ENCODE peak calls at places on chromosomes 13 and 19, in nine cellular contexts. T is ovary; Q is GM23248; N is ascending aorta; K is WERI-Rb-1; P is T-helper 17 cell; I is CD8-positive, alpha-beta T cell; B is testis; E is esophagus squamous epithelium. D is an unnamed sample. For H3K9me3, the result is how much of the 10 kb centered on the place peaks cover.

GRCh38 chr19:45528149-45528743 is 21.0 kb downstream of the VASP start:
- DNase-seq in P (no peak), E (no peak), Q (peak), I (no peak), N (no peak), T (no peak), K (peak), B (no peak), D (no peak)

GRCh38 chr13:36154567-36155231 is 23.5 kb upstream of the DCLK1 start:
- DNase-seq in K (no peak), I (no peak), P (no peak), T (peak), E (no peak), B (peak), N (no peak), Q (peak), D (no peak)

GRCh38 chr19:34220472-34221063 is 33.8 kb upstream of the GARRE1 start:
- DNase-seq in P (peak), Q (peak), T (peak), B (peak), E (no peak), I (peak), K (peak), N (no peak), D (no peak)

GRCh38 chr19:39405930-39406655 is 554 bp upstream of the ZFP36 start:
- DNase-seq in B (peak), T (no peak), I (peak), E (peak), Q (peak), P (peak), K (peak), N (no peak), D (no peak)

GRCh38 chr19:12955996-12956395 is 1.0 kb downstream of the GADD45GIP1 start:
- DNase-seq in E (no peak), T (no peak), N (no peak), I (no peak), P (no peak), B (no peak), K (no peak), Q (peak), D (no peak)

GRCh38 chr19:12953456-12954149 is 3.4 kb downstream of the GADD45GIP1 start:
- DNase-seq in K (no peak), E (no peak), I (no peak), Q (peak), B (no peak), N (no peak), P (no peak), T (no peak), D (no peak)

GRCh38 chr13:110023729-110024645 is 237.6 kb upstream of the IRS2 start:
- DNase-seq in Q (no peak), B (no peak), I (no peak), E (no peak), P (no peak), N (peak), K (peak), T (peak), D (no peak)

GRCh38 chr13:54241719-54242118 is 1213.1 kb downstream of the OLFM4 start:
- DNase-seq in T (no peak), E (no peak), Q (no peak), I (no peak), K (no peak), N (no peak), P (no peak), B (no peak), D (no peak)

GRCh38 chr19:29690842-29691241 is 24.2 kb downstream of the C19orf12 start:
- DNase-seq in T (no peak), I (no peak), B (no peak), K (peak), Q (peak), E (no peak), N (no peak), P (no peak), D (no peak)

GRCh38 chr13:43111887-43112400 is 88.6 kb downstream of the DNAJC15 start:
- DNase-seq in Q (no peak), N (no peak), E (no peak), I (no peak), T (no peak), K (no peak), B (no peak), P (no peak), D (no peak)

GRCh38 chr13:25619897-25620296 is 248.1 kb downstream of the ATP8A2 start:
- DNase-seq in Q (no peak), E (no peak), K (no peak), N (no peak), B (no peak), T (no peak), I (no peak), P (no peak), D (no peak)

GRCh38 chr13:65435590-65435989 is 1794.5 kb downstream of the PCDH9 start:
- DNase-seq in N (no peak), P (no peak), K (no peak), B (no peak), T (no peak), E (no peak), I (no peak), Q (no peak), D (no peak)

GRCh38 chr13:46355906-46356305 is 31.1 kb downstream of the RUBCNL start:
- DNase-seq in T (no peak), I (no peak), B (no peak), K (no peak), N (no peak), P (no peak), Q (no peak), E (no peak), D (no peak)

GRCh38 chr13:57629821-57630235 is 1.7 kb upstream of the PCDH17 start:
- DNase-seq in B (peak), P (peak), T (no peak), Q (peak), I (no peak), N (peak), E (no peak), K (peak), D (peak)

GRCh38 chr13:78426183-78426582 is 177.2 kb downstream of the POU4F1 start:
- DNase-seq in N (no peak), B (no peak), I (no peak), T (no peak), P (no peak), Q (no peak), K (no peak), E (no peak), D (no peak)

GRCh38 chr19:10421981-10422461 is 1.7 kb downstream of the PDE4A start:
- DNase-seq in T (no peak), P (no peak), B (no peak), Q (no peak), E (no peak), K (no peak), N (no peak), I (no peak), D (no peak)

GRCh38 chr19:21566073-21566472 is 60.7 kb downstream of the ZNF429 start:
- DNase-seq in E (no peak), B (no peak), T (no peak), I (no peak), N (no peak), Q (peak), P (no peak), K (no peak), D (no peak)

GRCh38 chr13:76463314-76463713 is 422.9 kb downstream of the KCTD12 start:
- DNase-seq in Q (no peak), K (no peak), E (no peak), T (no peak), B (no peak), N (no peak), I (no peak), P (no peak), D (no peak)

GRCh38 chr13:23955064-23955463 is 57.8 kb upstream of the C1QTNF9B start:
- DNase-seq in T (no peak), B (no peak), K (no peak), Q (no peak), E (no peak), I (no peak), P (no peak), N (no peak), D (no peak)

GRCh38 chr13:44388427-44388826 is 14.8 kb downstream of the SERP2 start:
- DNase-seq in B (peak), N (no peak), T (no peak), P (no peak), E (no peak), I (no peak), Q (no peak), K (no peak), D (no peak)

GRCh38 chr19:39830406-39830805 is 3.6 kb downstream of the DYRK1B start:
- DNase-seq in N (no peak), I (no peak), Q (no peak), K (no peak), P (no peak), B (no peak), T (no peak), E (no peak), D (no peak)

GRCh38 chr19:2239771-2240770 is 3.4 kb downstream of the SF3A2 start:
- DNase-seq in I (no peak), Q (peak), N (no peak), P (no peak), B (peak), K (no peak), T (no peak), E (no peak), D (no peak)

GRCh38 chr13:42803563-42804212 is 22.3 kb downstream of the FAM216B start:
- DNase-seq in I (no peak), E (no peak), N (no peak), K (no peak), P (no peak), B (no peak), T (no peak), Q (peak), D (no peak)

GRCh38 chr13:30033681-30034447 is 183.4 kb upstream of the UBL3 start:
- DNase-seq in K (no peak), P (no peak), B (no peak), N (no peak), T (no peak), E (no peak), Q (peak), I (no peak), D (no peak)

GRCh38 chr13:105485061-105485460 is 1050.4 kb downstream of the EFNB2 start:
- DNase-seq in T (no peak), B (no peak), Q (no peak), I (no peak), E (no peak), P (no peak), N (no peak), K (no peak), D (no peak)

GRCh38 chr19:33921165-33921564 is 124.5 kb downstream of the KCTD15 start:
- DNase-seq in Q (no peak), K (no peak), E (no peak), N (no peak), T (no peak), I (no peak), B (no peak), P (no peak), D (no peak)

GRCh38 chr19:33226550-33227241 is 1.0 kb upstream of the SLC7A10 start:
- DNase-seq in E (no peak), B (peak), N (no peak), T (no peak), K (peak), I (no peak), P (no peak), Q (peak), D (peak)

GRCh38 chr19:2634228-2634951 is 68.1 kb downstream of the GNG7 start:
- DNase-seq in I (no peak), K (no peak), T (peak), Q (no peak), E (no peak), B (peak), P (no peak), N (no peak), D (peak)

GRCh38 chr13:42747399-42747873 is 33.9 kb upstream of the FAM216B start:
- DNase-seq in K (no peak), E (no peak), T (no peak), B (no peak), Q (peak), I (no peak), N (no peak), P (no peak), D (no peak)

GRCh38 chr19:14120497-14120780 is 2.9 kb upstream of the PRKACA start:
- DNase-seq in T (no peak), Q (no peak), N (no peak), E (no peak), I (no peak), K (no peak), B (no peak), P (no peak), D (no peak)

GRCh38 chr13:27971776-27972618 is 2.9 kb upstream of the CDX2 start:
- DNase-seq in P (no peak), N (no peak), Q (no peak), K (no peak), B (no peak), E (no peak), I (no peak), T (no peak), D (no peak)

GRCh38 chr19:41799444-41800000 is 3.1 kb downstream of the CEACAM3 start:
- DNase-seq in I (no peak), Q (no peak), E (no peak), P (no peak), B (no peak), T (no peak), N (no peak), K (peak), D (no peak)

GRCh38 chr13:75704194-75704941 is 68.2 kb downstream of the LMO7 start:
- DNase-seq in E (no peak), N (no peak), B (no peak), P (no peak), T (no peak), K (no peak), I (no peak), Q (peak), D (no peak)

GRCh38 chr19:48514123-48514458 is 2.5 kb upstream of the LMTK3 start:
- DNase-seq in N (no peak), Q (no peak), B (no peak), P (no peak), K (no peak), T (no peak), E (no peak), I (no peak), D (no peak)

GRCh38 chr19:15126511-15126910 is 19.3 kb downstream of the SYDE1 start:
- DNase-seq in E (no peak), I (no peak), P (no peak), K (no peak), B (no peak), N (no peak), Q (peak), T (no peak), D (no peak)

GRCh38 chr19:39398297-39398864 is 7.2 kb downstream of the MED29 start:
- DNase-seq in E (no peak), K (no peak), N (peak), P (no peak), T (no peak), B (peak), Q (peak), I (no peak), D (peak)

GRCh38 chr19:10113964-10114650 is 2.6 kb downstream of the P2RY11 start:
- DNase-seq in E (no peak), N (no peak), P (no peak), Q (peak), I (no peak), T (no peak), B (no peak), K (no peak), D (no peak)

GRCh38 chr13:51999525-51999924 is 11.7 kb downstream of the ATP7B start:
- DNase-seq in I (no peak), N (no peak), T (no peak), E (no peak), Q (peak), P (no peak), K (no peak), B (peak), D (no peak)

GRCh38 chr13:57698851-57699250 is 67.3 kb downstream of the PCDH17 start:
- DNase-seq in T (no peak), N (no peak), I (no peak), P (no peak), B (no peak), Q (no peak), E (no peak), K (no peak), D (no peak)

GRCh38 chr19:47518139-47518538 is 3.3 kb upstream of the NAPA start:
- DNase-seq in Q (no peak), P (no peak), N (no peak), K (no peak), E (no peak), B (no peak), I (peak), T (no peak), D (no peak)

DNA sequence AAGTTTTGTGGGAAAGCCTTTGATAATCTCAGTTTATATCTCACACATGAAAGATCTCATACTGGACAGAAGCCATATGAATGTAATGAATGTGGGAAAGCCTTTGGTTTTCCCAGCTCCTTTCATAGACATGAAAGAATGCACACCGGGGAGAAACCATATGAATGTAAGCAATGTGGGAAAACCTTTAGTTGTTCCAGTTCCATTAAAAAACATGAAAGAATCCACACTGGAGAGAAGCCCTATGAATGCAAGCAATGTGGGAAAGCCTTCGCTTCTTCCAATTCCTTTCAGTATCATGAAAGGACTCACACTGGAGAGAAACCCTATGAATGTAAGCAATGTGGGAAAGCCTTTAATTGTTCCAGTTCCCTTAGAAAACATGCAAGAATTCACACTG is 54.8 kb downstream of the ZNF627 start:
- DNase-seq in N (no peak), Q (no peak), P (no peak), I (no peak), B (no peak), E (no peak), T (no peak), K (no peak), D (no peak)
- H3K9me3 ChIP-seq in N (under half), Q (under half), P (under half), I (under half), B (under half), E (under half), T (under half), K (under half), D (under half)

GRCh38 chr13:47409778-47410177 is 512.9 kb upstream of the HTR2A start:
- DNase-seq in Q (no peak), N (no peak), P (no peak), K (no peak), T (no peak), B (no peak), I (no peak), E (no peak), D (no peak)
- H3K9me3 ChIP-seq in Q (under half), N (under half), P (under half), K (under half), T (under half), B (under half), I (under half), E (under half), D (under half)

GRCh38 chr19:6340493-6341201 is 7.2 kb upstream of the ACER1 start:
- DNase-seq in P (no peak), K (no peak), I (no peak), N (no peak), T (no peak), E (no peak), Q (no peak), B (no peak), D (no peak)
- H3K9me3 ChIP-seq in P (under half), K (under half), I (under half), N (under half), T (under half), E (under half), Q (under half), B (under half), D (under half)

GRCh38 chr19:58063712-58064111 is 4.6 kb downstream of the ZNF135 start:
- DNase-seq in T (no peak), K (no peak), P (no peak), B (no peak), N (no peak), E (no peak), Q (no peak), I (no peak), D (no peak)
- H3K9me3 ChIP-seq in T (half or more), K (under half), P (under half), B (under half), N (half or more), E (under half), Q (under half), I (under half), D (under half)

GRCh38 chr19:11783767-11784166 is 14.6 kb upstream of the ZNF491 start:
- DNase-seq in K (no peak), E (no peak), T (no peak), N (no peak), Q (no peak), I (no peak), B (no peak), P (no peak), D (no peak)

GRCh38 chr19:11784356-11784755 is 14.0 kb upstream of the ZNF491 start:
- DNase-seq in T (no peak), K (no peak), B (no peak), I (no peak), P (no peak), E (no peak), Q (no peak), N (no peak), D (no peak)

GRCh38 chr19:11792942-11793341 is 5.4 kb upstream of the ZNF491 start:
- DNase-seq in Q (no peak), B (no peak), E (no peak), I (no peak), N (no peak), T (no peak), K (no peak), P (no peak), D (no peak)

GRCh38 chr19:11787536-11787935 is 10.8 kb upstream of the ZNF491 start:
- DNase-seq in N (no peak), B (no peak), E (no peak), P (no peak), Q (no peak), T (no peak), I (no peak), K (no peak), D (no peak)
- H3K9me3 ChIP-seq in N (half or more), B (under half), E (under half), P (under half), Q (under half), T (under half), I (under half), K (under half), D (under half)

DNA sequence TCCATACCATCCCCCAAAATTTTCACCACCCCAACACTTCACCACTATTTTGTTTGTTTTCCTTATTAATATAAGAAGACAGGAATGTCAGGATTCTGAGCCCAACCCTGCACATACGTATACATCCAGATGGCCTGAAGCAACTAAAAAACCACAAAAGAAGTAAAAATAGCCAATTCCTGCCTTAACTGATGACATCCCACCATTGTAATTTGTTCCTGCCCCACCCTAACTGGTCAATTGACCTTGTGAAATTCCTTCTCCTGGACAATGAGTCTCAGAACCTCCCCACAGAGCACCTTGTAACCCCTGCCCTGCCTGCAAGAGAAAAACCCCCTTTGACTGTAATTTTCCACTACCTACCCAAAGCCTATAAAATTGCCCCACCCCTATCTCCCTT is 132.5 kb downstream of the ZNF675 start:
- DNase-seq in P (no peak), E (no peak), B (no peak), I (no peak), K (no peak), Q (no peak), N (no peak), T (no peak), D (no peak)
- H3K9me3 ChIP-seq in P (under half), E (under half), B (under half), I (under half), K (under half), Q (under half), N (under half), T (under half), D (under half)

GRCh38 chr19:6664916-6665315 is 5.0 kb downstream of the TNFSF14 start:
- DNase-seq in I (no peak), Q (no peak), P (no peak), E (no peak), T (no peak), K (no peak), B (no peak), N (no peak), D (no peak)
- H3K9me3 ChIP-seq in I (under half), Q (under half), P (under half), E (under half), T (under half), K (under half), B (under half), N (under half), D (under half)